ENCODE peak calls at places on chromosome 1, in ten cellular contexts. D, W, K, C, Q, J, F, G, E and X are unnamed samples.

GRCh38 chr1:32291145-32291707 is 657 bp upstream of the HDAC1 start:
- DNase-seq in D (no peak), W (no peak), K (peak), C (no peak), Q (no peak), J (peak), F (peak), G (peak), E (no peak), X (no peak)

GRCh38 chr1:229085291-229085690 is 185.6 kb upstream of the RAB4A start:
- DNase-seq in D (no peak), W (no peak), K (no peak), C (no peak), Q (no peak), J (no peak), F (no peak), G (no peak), E (no peak), X (no peak)

GRCh38 chr1:87129606-87130005 is 199.1 kb upstream of the LMO4 start:
- DNase-seq in D (no peak), W (peak), K (peak), C (no peak), Q (no peak), J (no peak), F (peak), G (no peak), E (no peak), X (no peak)

GRCh38 chr1:223846668-223847007 is 891 bp upstream of the TP53BP2 start:
- DNase-seq in D (peak), W (no peak), K (peak), C (no peak), Q (peak), J (no peak), F (peak), G (no peak), E (peak), X (no peak)

GRCh38 chr1:32681501-32681900 is 21.1 kb downstream of the SYNC start:
- DNase-seq in D (no peak), W (no peak), K (peak), C (no peak), Q (no peak), J (no peak), F (no peak), G (peak), E (peak), X (peak)

GRCh38 chr1:210908257-210908656 is 225.7 kb downstream of the KCNH1 start:
- DNase-seq in D (no peak), W (no peak), K (no peak), C (no peak), Q (no peak), J (no peak), F (no peak), G (no peak), E (no peak), X (no peak)

GRCh38 chr1:180382326-180383115 is 119.9 kb downstream of the ACBD6 start:
- DNase-seq in D (no peak), W (no peak), K (peak), C (no peak), Q (no peak), J (peak), F (peak), G (peak), E (no peak), X (no peak)

GRCh38 chr1:19411612-19412011 is 73.7 kb downstream of the CAPZB start:
- DNase-seq in D (no peak), W (no peak), K (no peak), C (no peak), Q (no peak), J (no peak), F (no peak), G (no peak), E (no peak), X (no peak)

GRCh38 chr1:6152882-6153281 is 27.2 kb downstream of the CHD5 start:
- DNase-seq in D (no peak), W (no peak), K (no peak), C (no peak), Q (no peak), J (no peak), F (no peak), G (no peak), E (no peak), X (no peak)

GRCh38 chr1:212515329-212515760 is 82.6 kb downstream of the NENF start:
- DNase-seq in D (no peak), W (no peak), K (no peak), C (no peak), Q (no peak), J (no peak), F (no peak), G (no peak), E (no peak), X (no peak)
- TF ChIP-seq CTCF in D (no peak), W (no peak), K (no peak), C (no peak), Q (no peak), J (no peak), F (no peak), G (no peak), E (no peak), X (no peak)

DNA sequence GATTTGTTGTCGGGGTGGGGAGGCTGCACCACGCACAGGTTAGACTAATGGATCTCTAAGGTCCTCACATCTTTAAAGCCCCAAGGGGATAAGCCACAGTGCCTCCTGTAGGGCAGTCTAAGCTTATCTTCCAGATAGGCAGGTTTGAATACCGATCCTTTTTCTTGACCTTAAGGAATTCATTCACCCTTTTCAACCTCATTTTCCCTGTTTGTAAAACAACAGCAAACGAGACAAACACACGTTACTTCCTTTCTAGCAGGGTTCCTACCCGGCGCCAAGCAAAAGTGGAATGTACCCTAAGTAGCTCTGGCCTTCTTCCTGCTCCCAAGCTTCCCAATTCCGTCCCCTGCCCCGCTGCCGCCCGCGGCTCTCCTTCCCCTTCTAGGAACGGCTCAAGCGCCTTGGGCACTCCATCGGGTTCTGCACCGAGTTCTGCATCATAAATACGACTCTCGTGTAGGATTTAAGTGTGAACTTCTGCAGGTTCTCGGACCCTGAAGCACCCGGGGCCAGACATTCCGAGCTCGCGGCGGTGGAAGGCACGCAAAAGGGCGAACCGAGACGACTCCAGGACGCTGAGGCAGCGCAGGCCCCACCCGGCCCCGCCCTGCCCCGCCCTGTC is 548 bp upstream of the CDC20 start:
- DNase-seq in D (peak), W (no peak), K (peak), C (no peak), Q (peak), J (peak), F (peak), G (peak), E (no peak), X (no peak)
- TF ChIP-seq CTCF in D (no peak), W (peak), K (peak), C (no peak), Q (peak), J (peak), F (peak), G (peak), E (no peak), X (no peak)

DNA sequence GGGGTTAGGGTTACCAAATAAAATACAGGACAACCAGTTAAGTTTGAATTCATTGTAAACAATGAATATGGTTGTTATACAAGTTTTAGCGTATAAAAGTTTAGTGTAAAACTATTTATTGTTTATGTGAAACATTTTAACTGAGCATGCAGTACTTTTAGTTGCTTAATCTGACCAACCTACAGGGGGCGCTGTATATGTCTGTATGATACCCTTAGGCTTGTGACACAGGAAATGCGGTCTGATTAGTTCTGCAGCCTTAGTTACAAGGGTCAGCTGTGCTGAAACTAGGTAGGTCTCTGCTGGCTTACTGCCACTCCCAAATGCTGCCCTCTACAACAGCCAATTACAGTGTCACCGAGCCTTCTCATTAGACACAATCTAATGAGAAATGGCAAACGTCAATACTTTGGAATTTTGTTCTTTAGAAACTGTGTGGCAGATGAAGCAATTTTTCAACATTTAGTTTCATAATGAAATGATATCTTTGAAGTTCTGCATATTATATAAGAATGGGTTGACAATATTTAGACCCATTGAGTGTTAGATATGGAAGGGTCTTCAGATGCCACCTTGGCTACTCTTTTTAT is 56.2 kb downstream of the NTNG1 start:
- DNase-seq in D (peak), W (no peak), K (no peak), C (peak), Q (peak), J (no peak), F (peak), G (peak), E (no peak), X (no peak)
- TF ChIP-seq CTCF in D (peak), W (no peak), K (peak), C (peak), Q (peak), J (peak), F (peak), G (no peak), E (peak), X (no peak)

GRCh38 chr1:57835620-57836019 is 411.8 kb upstream of the DAB1 start:
- DNase-seq in D (no peak), W (no peak), K (no peak), C (no peak), Q (no peak), J (peak), F (no peak), G (no peak), E (no peak), X (no peak)
- TF ChIP-seq CTCF in D (no peak), W (no peak), K (no peak), C (no peak), Q (no peak), J (peak), F (no peak), G (no peak), E (no peak), X (no peak)

GRCh38 chr1:26472901-26473845 is 933 bp downstream of the HMGN2 start:
- DNase-seq in D (peak), W (peak), K (peak), C (peak), Q (peak), J (peak), F (peak), G (peak), E (peak), X (peak)
- TF ChIP-seq CTCF in D (no peak), W (no peak), K (no peak), C (no peak), Q (no peak), J (no peak), F (no peak), G (no peak), E (no peak), X (peak)

GRCh38 chr1:40184193-40184592 is 23.0 kb downstream of the RLF start:
- DNase-seq in D (no peak), W (no peak), K (no peak), C (no peak), Q (no peak), J (no peak), F (no peak), G (no peak), E (no peak), X (no peak)

GRCh38 chr1:40179496-40180089 is 18.4 kb downstream of the RLF start:
- DNase-seq in D (no peak), W (no peak), K (no peak), C (no peak), Q (no peak), J (no peak), F (no peak), G (no peak), E (no peak), X (no peak)

GRCh38 chr1:40187399-40187798 is 26.2 kb downstream of the RLF start:
- DNase-seq in D (no peak), W (no peak), K (no peak), C (no peak), Q (no peak), J (no peak), F (no peak), G (peak), E (no peak), X (no peak)

GRCh38 chr1:40185951-40186864 is 25.0 kb downstream of the RLF start:
- DNase-seq in D (no peak), W (no peak), K (peak), C (no peak), Q (no peak), J (peak), F (peak), G (peak), E (no peak), X (no peak)

GRCh38 chr1:40182956-40183710 is 21.9 kb downstream of the RLF start:
- DNase-seq in D (peak), W (no peak), K (peak), C (no peak), Q (no peak), J (peak), F (peak), G (peak), E (no peak), X (no peak)
- TF ChIP-seq CTCF in D (peak), W (no peak), K (peak), C (peak), Q (no peak), J (peak), F (peak), G (peak), E (no peak), X (no peak)